ENCODE peak calls at places on chromosome 18, in nine cellular contexts. One of them, this sample, is unnamed. For H3K4me1, the result is how much of the 10 kb centered on the place peaks cover.

GRCh38 chr18:43931439-43931838 is 654.1 kb upstream of the SYT4 start:
- DNase-seq in upper lobe of right lung: no peak
- DNase-seq in lower lobe of right lung: no peak
- DNase-seq in RWPE2: no peak
- DNase-seq in CD8-positive, alpha-beta memory T cell: no peak
- DNase-seq in suprapubic skin: no peak
- DNase-seq in H9: no peak
- DNase-seq in heart left ventricle: no peak
- DNase-seq in OCI-LY7: no peak
- DNase-seq in this sample: no peak

GRCh38 chr18:51107082-51107481 is 77.1 kb downstream of the SMAD4 start:
- DNase-seq in upper lobe of right lung: no peak
- DNase-seq in lower lobe of right lung: no peak
- DNase-seq in RWPE2: no peak
- DNase-seq in CD8-positive, alpha-beta memory T cell: no peak
- DNase-seq in suprapubic skin: no peak
- DNase-seq in H9: no peak
- DNase-seq in heart left ventricle: no peak
- DNase-seq in OCI-LY7: peak
- DNase-seq in this sample: no peak

GRCh38 chr18:58887613-58887963 is 22.9 kb downstream of the ZNF532 start:
- DNase-seq in upper lobe of right lung: peak
- DNase-seq in lower lobe of right lung: peak
- DNase-seq in RWPE2: no peak
- DNase-seq in CD8-positive, alpha-beta memory T cell: no peak
- DNase-seq in suprapubic skin: peak
- DNase-seq in H9: no peak
- DNase-seq in heart left ventricle: peak
- DNase-seq in OCI-LY7: peak
- DNase-seq in this sample: no peak

GRCh38 chr18:65526099-65526498 is 224.7 kb upstream of the CDH7 start:
- DNase-seq in upper lobe of right lung: no peak
- DNase-seq in lower lobe of right lung: no peak
- DNase-seq in RWPE2: no peak
- DNase-seq in CD8-positive, alpha-beta memory T cell: no peak
- DNase-seq in suprapubic skin: no peak
- DNase-seq in H9: no peak
- DNase-seq in heart left ventricle: no peak
- DNase-seq in OCI-LY7: no peak
- DNase-seq in this sample: no peak

GRCh38 chr18:75309564-75309963 is 99.0 kb downstream of the TSHZ1 start:
- DNase-seq in upper lobe of right lung: no peak
- DNase-seq in lower lobe of right lung: no peak
- DNase-seq in RWPE2: no peak
- DNase-seq in CD8-positive, alpha-beta memory T cell: no peak
- DNase-seq in suprapubic skin: no peak
- DNase-seq in H9: no peak
- DNase-seq in heart left ventricle: no peak
- DNase-seq in OCI-LY7: no peak
- DNase-seq in this sample: no peak

GRCh38 chr18:75837316-75837715 is 409.8 kb upstream of the SMIM21 start:
- DNase-seq in upper lobe of right lung: no peak
- DNase-seq in lower lobe of right lung: no peak
- DNase-seq in RWPE2: no peak
- DNase-seq in CD8-positive, alpha-beta memory T cell: no peak
- DNase-seq in suprapubic skin: no peak
- DNase-seq in H9: no peak
- DNase-seq in heart left ventricle: no peak
- DNase-seq in OCI-LY7: no peak
- DNase-seq in this sample: no peak

GRCh38 chr18:32093523-32093922 is 1.8 kb downstream of the RNF138 start:
- DNase-seq in upper lobe of right lung: no peak
- DNase-seq in lower lobe of right lung: no peak
- DNase-seq in RWPE2: no peak
- DNase-seq in CD8-positive, alpha-beta memory T cell: no peak
- DNase-seq in suprapubic skin: no peak
- DNase-seq in H9: no peak
- DNase-seq in heart left ventricle: no peak
- DNase-seq in OCI-LY7: no peak
- DNase-seq in this sample: no peak

GRCh38 chr18:36401462-36401861 is 103.9 kb downstream of the FHOD3 start:
- DNase-seq in upper lobe of right lung: no peak
- DNase-seq in lower lobe of right lung: no peak
- DNase-seq in RWPE2: no peak
- DNase-seq in CD8-positive, alpha-beta memory T cell: no peak
- DNase-seq in suprapubic skin: no peak
- DNase-seq in H9: no peak
- DNase-seq in heart left ventricle: no peak
- DNase-seq in OCI-LY7: no peak
- DNase-seq in this sample: no peak

GRCh38 chr18:62101236-62101635 is 85.6 kb downstream of the PIGN start:
- DNase-seq in upper lobe of right lung: no peak
- DNase-seq in lower lobe of right lung: no peak
- DNase-seq in RWPE2: no peak
- DNase-seq in CD8-positive, alpha-beta memory T cell: no peak
- DNase-seq in suprapubic skin: no peak
- DNase-seq in H9: no peak
- DNase-seq in heart left ventricle: no peak
- DNase-seq in OCI-LY7: no peak
- DNase-seq in this sample: no peak

GRCh38 chr18:62877448-62878221 is 162.3 kb downstream of the PHLPP1 start:
- DNase-seq in upper lobe of right lung: no peak
- DNase-seq in lower lobe of right lung: no peak
- DNase-seq in RWPE2: no peak
- DNase-seq in CD8-positive, alpha-beta memory T cell: no peak
- DNase-seq in suprapubic skin: no peak
- DNase-seq in H9: peak
- DNase-seq in heart left ventricle: no peak
- DNase-seq in OCI-LY7: no peak
- DNase-seq in this sample: no peak

GRCh38 chr18:51330148-51330547 is 132.7 kb upstream of the MEX3C start:
- DNase-seq in upper lobe of right lung: no peak
- DNase-seq in lower lobe of right lung: no peak
- DNase-seq in RWPE2: no peak
- DNase-seq in CD8-positive, alpha-beta memory T cell: no peak
- DNase-seq in suprapubic skin: no peak
- DNase-seq in H9: no peak
- DNase-seq in heart left ventricle: no peak
- DNase-seq in OCI-LY7: no peak
- DNase-seq in this sample: no peak

GRCh38 chr18:8798996-8799395 is 93.6 kb downstream of the MTCL1 start:
- DNase-seq in upper lobe of right lung: no peak
- DNase-seq in lower lobe of right lung: no peak
- DNase-seq in RWPE2: no peak
- DNase-seq in CD8-positive, alpha-beta memory T cell: no peak
- DNase-seq in suprapubic skin: no peak
- DNase-seq in H9: no peak
- DNase-seq in heart left ventricle: peak
- DNase-seq in OCI-LY7: no peak
- DNase-seq in this sample: no peak

GRCh38 chr18:50441518-50441917 is 66.7 kb downstream of the SKA1 start:
- DNase-seq in upper lobe of right lung: no peak
- DNase-seq in lower lobe of right lung: no peak
- DNase-seq in RWPE2: no peak
- DNase-seq in CD8-positive, alpha-beta memory T cell: no peak
- DNase-seq in suprapubic skin: no peak
- DNase-seq in H9: no peak
- DNase-seq in heart left ventricle: no peak
- DNase-seq in OCI-LY7: no peak
- DNase-seq in this sample: no peak

GRCh38 chr18:24915547-24915946 is 436.4 kb downstream of the ZNF521 start:
- DNase-seq in upper lobe of right lung: no peak
- DNase-seq in lower lobe of right lung: no peak
- DNase-seq in RWPE2: no peak
- DNase-seq in CD8-positive, alpha-beta memory T cell: no peak
- DNase-seq in suprapubic skin: no peak
- DNase-seq in H9: no peak
- DNase-seq in heart left ventricle: no peak
- DNase-seq in OCI-LY7: no peak
- DNase-seq in this sample: no peak

GRCh38 chr18:78713064-78713463 is 266.6 kb upstream of the SALL3 start:
- DNase-seq in upper lobe of right lung: no peak
- DNase-seq in lower lobe of right lung: no peak
- DNase-seq in RWPE2: no peak
- DNase-seq in CD8-positive, alpha-beta memory T cell: no peak
- DNase-seq in suprapubic skin: no peak
- DNase-seq in H9: peak
- DNase-seq in heart left ventricle: no peak
- DNase-seq in OCI-LY7: no peak
- DNase-seq in this sample: no peak

GRCh38 chr18:9779630-9780029 is 71.5 kb downstream of the RAB31 start:
- DNase-seq in upper lobe of right lung: no peak
- DNase-seq in lower lobe of right lung: no peak
- DNase-seq in RWPE2: no peak
- DNase-seq in CD8-positive, alpha-beta memory T cell: no peak
- DNase-seq in suprapubic skin: no peak
- DNase-seq in H9: no peak
- DNase-seq in heart left ventricle: no peak
- DNase-seq in OCI-LY7: no peak
- DNase-seq in this sample: peak

DNA sequence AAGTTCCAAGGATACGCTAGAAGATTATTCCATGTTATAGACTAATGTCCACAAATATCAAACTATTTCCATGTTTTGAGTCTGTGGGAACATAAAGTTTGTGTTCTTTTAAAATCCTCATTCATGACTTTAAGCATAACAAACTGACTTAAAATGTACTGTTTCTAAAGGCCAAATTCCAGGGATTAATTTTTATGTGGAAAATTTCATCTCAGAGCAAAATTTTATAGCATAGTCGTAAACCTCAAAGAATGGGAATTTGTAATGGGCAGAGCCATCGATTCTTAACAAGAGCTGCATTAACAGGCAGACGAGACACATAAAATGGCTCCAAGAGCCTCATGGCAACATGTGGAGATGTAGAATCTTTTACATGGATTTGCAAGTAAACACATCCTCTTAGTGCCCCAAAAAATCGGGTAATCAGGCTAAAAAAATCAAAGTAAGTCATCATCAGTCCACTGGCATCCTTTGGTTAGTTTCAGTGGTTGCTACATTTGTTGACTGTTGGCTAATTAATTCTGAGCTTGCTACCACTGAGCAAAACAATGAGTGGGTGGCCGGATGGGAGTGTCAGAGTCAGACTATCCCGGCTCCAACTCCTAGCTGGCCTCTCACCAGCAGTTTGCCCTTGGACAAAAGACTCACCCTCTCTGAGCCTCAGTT is 119.6 kb downstream of the FAM210A start:
- DNase-seq in upper lobe of right lung: no peak
- DNase-seq in lower lobe of right lung: no peak
- DNase-seq in RWPE2: no peak
- DNase-seq in CD8-positive, alpha-beta memory T cell: no peak
- DNase-seq in suprapubic skin: no peak
- DNase-seq in H9: no peak
- DNase-seq in heart left ventricle: no peak
- DNase-seq in OCI-LY7: no peak
- DNase-seq in this sample: no peak
- H3K4me1 ChIP-seq in upper lobe of right lung: under half
- H3K4me1 ChIP-seq in lower lobe of right lung: under half
- H3K4me1 ChIP-seq in RWPE2: under half
- H3K4me1 ChIP-seq in CD8-positive, alpha-beta memory T cell: under half
- H3K4me1 ChIP-seq in suprapubic skin: under half
- H3K4me1 ChIP-seq in H9: under half
- H3K4me1 ChIP-seq in heart left ventricle: under half
- H3K4me1 ChIP-seq in OCI-LY7: under half
- H3K4me1 ChIP-seq in this sample: under half

GRCh38 chr18:54381640-54382039 is 23.9 kb downstream of the C18orf54 start:
- DNase-seq in upper lobe of right lung: no peak
- DNase-seq in lower lobe of right lung: no peak
- DNase-seq in RWPE2: no peak
- DNase-seq in CD8-positive, alpha-beta memory T cell: no peak
- DNase-seq in suprapubic skin: no peak
- DNase-seq in H9: no peak
- DNase-seq in heart left ventricle: no peak
- DNase-seq in OCI-LY7: no peak
- DNase-seq in this sample: no peak
- H3K4me1 ChIP-seq in upper lobe of right lung: under half
- H3K4me1 ChIP-seq in lower lobe of right lung: under half
- H3K4me1 ChIP-seq in RWPE2: under half
- H3K4me1 ChIP-seq in CD8-positive, alpha-beta memory T cell: under half
- H3K4me1 ChIP-seq in suprapubic skin: under half
- H3K4me1 ChIP-seq in H9: under half
- H3K4me1 ChIP-seq in heart left ventricle: under half
- H3K4me1 ChIP-seq in OCI-LY7: under half
- H3K4me1 ChIP-seq in this sample: under half

DNA sequence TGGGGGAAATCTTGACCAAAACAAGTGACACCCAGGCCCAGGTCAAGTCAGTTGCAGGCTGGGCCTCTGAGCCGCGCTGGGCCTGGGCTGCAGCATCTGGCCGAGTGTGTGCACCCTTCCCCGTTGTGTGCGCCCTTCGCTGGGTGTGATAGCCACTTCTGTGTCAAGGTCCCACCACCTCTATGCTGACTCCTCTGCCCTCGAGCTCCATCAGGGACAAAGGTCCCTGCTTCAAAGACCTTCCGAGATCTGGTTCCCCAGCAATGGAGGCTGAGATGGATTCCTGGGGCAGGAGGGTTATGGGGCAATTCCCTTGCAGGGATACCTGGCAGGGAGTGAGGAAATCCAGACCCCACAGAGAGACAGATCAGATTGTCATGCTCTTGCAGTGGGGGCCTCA is 93.6 kb downstream of the PIEZO2 start:
- DNase-seq in upper lobe of right lung: no peak
- DNase-seq in lower lobe of right lung: no peak
- DNase-seq in RWPE2: no peak
- DNase-seq in CD8-positive, alpha-beta memory T cell: no peak
- DNase-seq in suprapubic skin: no peak
- DNase-seq in H9: no peak
- DNase-seq in heart left ventricle: no peak
- DNase-seq in OCI-LY7: no peak
- DNase-seq in this sample: no peak
- H3K4me1 ChIP-seq in upper lobe of right lung: under half
- H3K4me1 ChIP-seq in lower lobe of right lung: under half
- H3K4me1 ChIP-seq in RWPE2: under half
- H3K4me1 ChIP-seq in CD8-positive, alpha-beta memory T cell: under half
- H3K4me1 ChIP-seq in suprapubic skin: under half
- H3K4me1 ChIP-seq in H9: under half
- H3K4me1 ChIP-seq in heart left ventricle: under half
- H3K4me1 ChIP-seq in OCI-LY7: under half
- H3K4me1 ChIP-seq in this sample: under half

GRCh38 chr18:47149457-47150028 is 757 bp downstream of the HDHD2 start:
- DNase-seq in upper lobe of right lung: no peak
- DNase-seq in lower lobe of right lung: no peak
- DNase-seq in RWPE2: no peak
- DNase-seq in CD8-positive, alpha-beta memory T cell: no peak
- DNase-seq in suprapubic skin: no peak
- DNase-seq in H9: no peak
- DNase-seq in heart left ventricle: no peak
- DNase-seq in OCI-LY7: no peak
- DNase-seq in this sample: no peak

GRCh38 chr18:47151457-47151856 is 1.2 kb upstream of the HDHD2 start:
- DNase-seq in upper lobe of right lung: no peak
- DNase-seq in lower lobe of right lung: no peak
- DNase-seq in RWPE2: no peak
- DNase-seq in CD8-positive, alpha-beta memory T cell: no peak
- DNase-seq in suprapubic skin: no peak
- DNase-seq in H9: no peak
- DNase-seq in heart left ventricle: no peak
- DNase-seq in OCI-LY7: no peak
- DNase-seq in this sample: no peak

GRCh38 chr18:47150029-47150823 is at the start of gene HDHD2:
- DNase-seq in upper lobe of right lung: peak
- DNase-seq in lower lobe of right lung: peak
- DNase-seq in RWPE2: peak
- DNase-seq in CD8-positive, alpha-beta memory T cell: peak
- DNase-seq in suprapubic skin: peak
- DNase-seq in H9: peak
- DNase-seq in heart left ventricle: peak
- DNase-seq in OCI-LY7: peak
- DNase-seq in this sample: peak

GRCh38 chr18:47150824-47151366 is 595 bp upstream of the HDHD2 start:
- DNase-seq in upper lobe of right lung: no peak
- DNase-seq in lower lobe of right lung: no peak
- DNase-seq in RWPE2: no peak
- DNase-seq in CD8-positive, alpha-beta memory T cell: no peak
- DNase-seq in suprapubic skin: no peak
- DNase-seq in H9: no peak
- DNase-seq in heart left ventricle: no peak
- DNase-seq in OCI-LY7: no peak
- DNase-seq in this sample: no peak
- H3K4me1 ChIP-seq in upper lobe of right lung: under half
- H3K4me1 ChIP-seq in lower lobe of right lung: under half
- H3K4me1 ChIP-seq in RWPE2: under half
- H3K4me1 ChIP-seq in CD8-positive, alpha-beta memory T cell: under half
- H3K4me1 ChIP-seq in suprapubic skin: under half
- H3K4me1 ChIP-seq in H9: under half
- H3K4me1 ChIP-seq in heart left ventricle: under half
- H3K4me1 ChIP-seq in OCI-LY7: under half
- H3K4me1 ChIP-seq in this sample: under half

This sample was measured in pancreas.